ENCODE peak calls at places on chromosome 18, in seven cellular contexts. B, C, T, Z, V, K and E are unnamed samples.

GRCh38 chr18:49167084-49167483 is 216.3 kb upstream of the SMAD7 start:
- DNase-seq in K (no peak), Z (no peak), B (no peak), V (no peak), T (no peak), C (no peak), E (no peak)

GRCh38 chr18:8424481-8424880 is 184.8 kb upstream of the RAB12 start:
- DNase-seq in B (no peak), C (no peak), K (no peak), Z (no peak), T (no peak), V (no peak), E (no peak)

GRCh38 chr18:5237723-5238370 is 40.8 kb upstream of the AKAIN1 start:
- DNase-seq in T (no peak), K (peak; percentile 85), Z (peak; percentile 63), V (peak; percentile 94), B (peak; percentile 92), C (peak; percentile 90), E (peak; percentile 95)

GRCh38 chr18:25029802-25030201 is 322.2 kb downstream of the ZNF521 start:
- DNase-seq in V (no peak), B (no peak), Z (no peak), C (no peak), T (no peak), K (no peak), E (no peak)

GRCh38 chr18:37385846-37386435 is 179.7 kb downstream of the CELF4 start:
- DNase-seq in C (no peak), Z (no peak), K (no peak), T (no peak), V (no peak), B (peak; percentile 56), E (no peak)

GRCh38 chr18:31610841-31611240 is 19.2 kb downstream of the TTR start:
- DNase-seq in C (no peak), V (no peak), T (peak; percentile 36), Z (peak; percentile 31), B (peak; percentile 76), K (peak; percentile 23), E (no peak)

GRCh38 chr18:26056291-26056690 is 34.1 kb downstream of the SS18 start:
- DNase-seq in K (no peak), C (no peak), B (no peak), V (no peak), T (no peak), Z (no peak), E (no peak)

GRCh38 chr18:59986139-59986538 is 86.3 kb downstream of the PMAIP1 start:
- DNase-seq in Z (no peak), B (no peak), V (no peak), T (no peak), K (no peak), C (no peak), E (no peak)

GRCh38 chr18:7084080-7084765 is 33.4 kb downstream of the LAMA1 start:
- DNase-seq in K (no peak), T (no peak), C (no peak), Z (no peak), V (no peak), B (no peak), E (no peak)

GRCh38 chr18:59927246-59927825 is 27.5 kb downstream of the PMAIP1 start:
- DNase-seq in B (no peak), V (no peak), T (no peak), Z (no peak), K (no peak), C (no peak), E (no peak)

GRCh38 chr18:1483386-1483785 is 578.7 kb downstream of the ADCYAP1 start:
- DNase-seq in B (no peak), Z (no peak), V (no peak), T (no peak), K (no peak), C (no peak), E (no peak)

GRCh38 chr18:39636931-39637330 is 2071.3 kb upstream of the CELF4 start:
- DNase-seq in T (no peak), V (no peak), K (no peak), Z (no peak), C (no peak), B (no peak), E (no peak)

GRCh38 chr18:816088-816653 is 4.1 kb upstream of the YES1 start:
- DNase-seq in B (no peak), Z (no peak), C (no peak), T (no peak), K (no peak), V (no peak), E (no peak)

GRCh38 chr18:74498712-74499629 is 2.8 kb downstream of the CNDP2 start:
- DNase-seq in K (peak; percentile 56), B (no peak), T (no peak), Z (no peak), C (peak; percentile 76), V (no peak), E (peak; percentile 81)

GRCh38 chr18:33212363-33212762 is 228.2 kb downstream of the CCDC178 start:
- DNase-seq in T (no peak), B (no peak), V (no peak), K (no peak), Z (no peak), C (no peak), E (no peak)

GRCh38 chr18:50707841-50708240 is 112.0 kb downstream of the MRO start:
- DNase-seq in V (no peak), B (no peak), Z (no peak), K (no peak), C (no peak), T (no peak), E (no peak)

GRCh38 chr18:79520473-79521390 is 125.0 kb downstream of the NFATC1 start:
- DNase-seq in B (no peak), T (peak; percentile 3), K (peak; percentile 4), V (no peak), Z (no peak), C (no peak), E (no peak)
- H3K4me1 ChIP-seq in B (no peaks in the 10 kb centered on the region), T (no peaks in the 10 kb centered on the region), K (no peaks in the 10 kb centered on the region), V (peaks cover 7% of the 10 kb centered on the region), Z (no peaks in the 10 kb centered on the region), C (no peaks in the 10 kb centered on the region), E (no peaks in the 10 kb centered on the region)

DNA sequence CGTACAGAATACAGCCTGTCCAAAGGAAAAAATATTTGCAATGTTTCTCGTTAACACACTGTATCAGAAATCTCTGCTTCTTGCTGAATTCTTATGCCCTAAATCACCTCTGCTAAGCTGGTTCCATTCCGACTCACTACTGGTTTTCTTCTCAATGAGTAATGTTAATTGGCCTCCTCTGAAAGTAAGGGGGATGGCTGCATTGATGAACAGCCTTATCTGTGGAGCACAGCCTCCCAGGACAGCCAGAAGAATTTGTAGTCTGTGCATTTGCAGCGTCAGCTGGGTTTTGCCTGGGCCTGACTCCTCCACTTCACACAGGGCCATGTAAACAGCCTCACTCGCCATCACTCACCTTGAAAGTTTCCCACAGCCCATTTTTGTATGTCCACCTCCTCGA is 127.7 kb downstream of the RNF152 start:
- DNase-seq in V (no peak), K (no peak), Z (no peak), T (no peak), C (no peak), B (peak; percentile 28), E (no peak)
- H3K4me3 ChIP-seq in V (no peak overlapping the region), K (no peak overlapping the region), Z (no peak overlapping the region), T (no peak overlapping the region), C (no peak overlapping the region), B (no peak overlapping the region), E (no peak overlapping the region)

GRCh38 chr18:46621111-46621766 is 35.8 kb downstream of the LOXHD1 start:
- DNase-seq in T (no peak), K (no peak), Z (no peak), C (no peak), B (no peak), V (no peak), E (no peak)
- H3K4me1 ChIP-seq in T (no peaks in the 10 kb centered on the region), K (peaks cover 5% of the 10 kb centered on the region), Z (no peaks in the 10 kb centered on the region), C (no peaks in the 10 kb centered on the region), B (peaks cover 6% of the 10 kb centered on the region), V (no peaks in the 10 kb centered on the region), E (no peaks in the 10 kb centered on the region)

DNA sequence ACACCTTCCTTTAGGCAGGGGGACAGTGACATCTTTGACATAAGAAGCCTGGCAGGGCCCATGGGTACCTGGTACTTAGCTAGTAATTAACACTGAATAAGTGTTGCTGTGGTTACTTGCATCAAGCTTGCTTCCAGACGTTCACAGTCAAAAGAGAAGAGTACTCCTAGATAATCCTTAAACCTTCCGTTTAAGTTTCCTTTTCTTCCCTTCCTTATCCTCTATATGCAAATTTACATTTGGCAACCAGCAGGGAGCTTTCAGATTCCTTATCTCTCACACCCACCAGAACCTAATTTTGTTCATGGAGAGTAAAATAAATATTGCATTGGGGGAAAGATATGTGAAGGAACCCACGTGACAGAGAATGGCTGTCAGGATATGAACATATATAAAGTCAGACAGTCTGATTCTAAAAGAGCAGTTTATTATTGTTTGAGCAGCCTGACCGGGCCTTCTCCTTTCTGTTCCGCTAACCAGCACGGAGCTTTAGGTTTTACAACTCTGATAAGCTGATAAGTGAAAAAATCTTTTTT is 7.8 kb upstream of the RAB31 start:
- DNase-seq in Z (no peak), B (no peak), V (no peak), C (no peak), K (no peak), T (no peak), E (no peak)
- H3K4me3 ChIP-seq in Z (no peak overlapping the region), B (no peak overlapping the region), V (no peak overlapping the region), C (no peak overlapping the region), K (no peak overlapping the region), T (no peak overlapping the region), E (no peak overlapping the region)

GRCh38 chr18:3930126-3931012 is 480.4 kb downstream of the TGIF1 start:
- DNase-seq in K (no peak), V (no peak), Z (no peak), T (no peak), B (no peak), C (no peak), E (no peak)
- H3K4me1 ChIP-seq in K (no peaks in the 10 kb centered on the region), V (no peaks in the 10 kb centered on the region), Z (no peaks in the 10 kb centered on the region), T (no peaks in the 10 kb centered on the region), B (peaks cover 31% of the 10 kb centered on the region), C (no peaks in the 10 kb centered on the region), E (no peaks in the 10 kb centered on the region)

GRCh38 chr18:35973650-35974049 is 1.2 kb downstream of the RMP24 start:
- DNase-seq in B (no peak), K (no peak), T (no peak), C (no peak), Z (no peak), V (no peak), E (no peak)
- H3K4me3 ChIP-seq in B (peak overlapping the region; percentile 89), K (no peak overlapping the region), T (peak overlapping the region; percentile 96), C (no peak overlapping the region), Z (no peak overlapping the region), V (peak overlapping the region; percentile 71), E (peak overlapping the region; percentile 81)